ENCODE peak calls at places on chromosomes 12 and 14, in seven cellular contexts. G is fibroblast of pulmonary artery, H is fibroblast of mammary gland, X is mammary epithelial cell, Y is pancreas, I is choroid plexus epithelial cell, K is AG04450. O is an unnamed sample.

GRCh38 chr12:122001379-122002209 is 20.1 kb upstream of the BCL7A start:
- DNase-seq in H (no peak), K (no peak), G (no peak), X (peak), Y (no peak), I (no peak), O (no peak)

GRCh38 chr14:74973003-74973614 is 17.7 kb upstream of the PGF start:
- DNase-seq in Y (no peak), G (peak), K (no peak), X (no peak), H (peak), I (peak), O (no peak)

GRCh38 chr12:105084251-105085250 is at the start of gene ALDH1L2:
- DNase-seq in K (peak), G (peak), Y (peak), H (peak), X (peak), I (peak), O (no peak)

GRCh38 chr12:25051583-25052190 is 102.8 kb upstream of the BCAT1 start:
- DNase-seq in Y (no peak), G (no peak), H (no peak), X (no peak), K (no peak), I (no peak), O (no peak)

GRCh38 chr14:103742499-103743255 is 27.1 kb downstream of the ZFYVE21 start:
- DNase-seq in K (no peak), G (no peak), H (no peak), I (no peak), Y (no peak), X (no peak), O (peak)

GRCh38 chr12:112992541-112993398 is 14.5 kb downstream of the OAS2 start:
- DNase-seq in X (peak), H (peak), Y (no peak), I (peak), G (peak), K (peak), O (no peak)

GRCh38 chr12:131279281-131279921 is 325.7 kb downstream of the ADGRD1 start:
- DNase-seq in G (no peak), I (no peak), H (no peak), X (no peak), Y (no peak), K (no peak), O (no peak)

GRCh38 chr12:49903700-49904423 is at the start of gene FAIM2:
- DNase-seq in K (peak), H (peak), Y (peak), I (peak), G (peak), X (no peak), O (no peak)

GRCh38 chr12:106780010-106780625 is 5.6 kb downstream of the RIC8B start:
- DNase-seq in G (peak), I (no peak), Y (no peak), H (peak), X (peak), K (no peak), O (no peak)

GRCh38 chr12:98939350-98939749 is 294.3 kb downstream of the APAF1 start:
- DNase-seq in G (peak), K (no peak), X (peak), Y (no peak), I (peak), H (peak), O (peak)

GRCh38 chr14:69543341-69544249 is 31.1 kb downstream of the CCDC177 start:
- DNase-seq in G (peak), Y (no peak), I (peak), K (peak), H (peak), X (peak), O (no peak)

GRCh38 chr12:125167658-125168057 is 102.4 kb downstream of the AACS start:
- DNase-seq in Y (no peak), G (no peak), H (no peak), X (no peak), I (no peak), K (no peak), O (no peak)

GRCh38 chr12:49623142-49623899 is at the start of gene PRPF40B:
- DNase-seq in G (peak), Y (peak), H (peak), X (peak), I (peak), K (peak), O (no peak)

GRCh38 chr14:59371762-59372161 is 93.4 kb downstream of the GPR135 start:
- DNase-seq in G (no peak), X (no peak), I (peak), H (no peak), K (no peak), Y (no peak), O (no peak)

GRCh38 chr12:25155031-25155576 is 39.9 kb downstream of the DNAI7 start:
- DNase-seq in G (peak), I (peak), X (no peak), K (peak), H (peak), Y (no peak), O (no peak)

GRCh38 chr14:59360923-59361794 is 104.0 kb downstream of the GPR135 start:
- DNase-seq in H (peak), Y (peak), X (peak), I (peak), G (peak), K (peak), O (no peak)

GRCh38 chr14:90483551-90483950 is 86.7 kb downstream of the CALM1 start:
- DNase-seq in G (peak), K (no peak), X (no peak), Y (no peak), I (no peak), H (no peak), O (no peak)

GRCh38 chr14:32934891-32935633 is 3.6 kb upstream of the NPAS3 start:
- DNase-seq in H (no peak), Y (peak), I (peak), G (no peak), K (no peak), X (no peak), O (no peak)

GRCh38 chr12:60494249-60494648 is 898.4 kb downstream of the SLC16A7 start:
- DNase-seq in K (peak), G (peak), I (peak), H (peak), X (peak), Y (no peak), O (no peak)

GRCh38 chr14:53444677-53445312 is 291.7 kb upstream of the DDHD1 start:
- DNase-seq in X (peak), G (no peak), Y (no peak), I (no peak), H (no peak), K (no peak), O (no peak)

GRCh38 chr12:119061208-119061796 is 80.0 kb downstream of the SRRM4 start:
- DNase-seq in K (no peak), X (peak), G (peak), I (peak), H (peak), Y (peak), O (no peak)

GRCh38 chr14:106738075-106738474 is 1211.7 kb downstream of the TMEM121 start:
- DNase-seq in H (no peak), X (no peak), Y (no peak), I (no peak), K (no peak), G (no peak), O (no peak)

GRCh38 chr14:96173646-96174475 is 30.8 kb upstream of the BDKRB2 start:
- DNase-seq in Y (no peak), I (no peak), K (no peak), G (no peak), X (no peak), H (no peak), O (no peak)

GRCh38 chr12:115467531-115467930 is 783.6 kb upstream of the TBX3 start:
- DNase-seq in G (no peak), I (no peak), K (no peak), X (no peak), Y (no peak), H (no peak), O (no peak)

GRCh38 chr14:100440207-100440631 is 117.1 kb downstream of the SLC25A47 start:
- DNase-seq in G (peak), K (peak), I (peak), Y (peak), H (peak), X (peak), O (peak)

GRCh38 chr14:24032727-24033418 is 18.9 kb upstream of the CARMIL3 start:
- DNase-seq in G (peak), Y (no peak), K (no peak), X (peak), I (peak), H (peak), O (no peak)

GRCh38 chr12:104698871-104699270 is 242.1 kb downstream of the CHST11 start:
- DNase-seq in K (no peak), H (peak), Y (no peak), I (no peak), G (no peak), X (peak), O (no peak)

GRCh38 chr14:74583689-74584434 is 28.2 kb downstream of the LTBP2 start:
- DNase-seq in G (peak), K (peak), H (peak), I (peak), X (peak), Y (no peak), O (no peak)

GRCh38 chr12:53483225-53483978 is 15.9 kb downstream of the MAP3K12 start:
- DNase-seq in K (no peak), Y (no peak), I (no peak), H (no peak), G (no peak), X (no peak), O (no peak)

GRCh38 chr12:120261951-120262851 is 3.3 kb downstream of the PXN start:
- DNase-seq in K (no peak), H (no peak), G (no peak), I (peak), X (peak), Y (no peak), O (no peak)

GRCh38 chr14:35398095-35398584 is 6.4 kb downstream of the NFKBIA start:
- DNase-seq in I (no peak), Y (no peak), K (no peak), H (peak), X (no peak), G (peak), O (no peak)

GRCh38 chr12:54404061-54405004 is 14.7 kb downstream of the ITGA5 start:
- DNase-seq in I (peak), Y (peak), G (peak), H (peak), K (no peak), X (no peak), O (no peak)

GRCh38 chr12:76980196-76980595 is 85.2 kb downstream of the E2F7 start:
- DNase-seq in H (no peak), K (no peak), I (no peak), G (no peak), Y (no peak), X (no peak), O (no peak)

GRCh38 chr12:77847665-77848431 is 17.2 kb downstream of the NAV3 start:
- DNase-seq in K (peak), G (peak), H (peak), Y (no peak), I (peak), X (peak), O (peak)

GRCh38 chr12:115378296-115378695 is 694.3 kb upstream of the TBX3 start:
- DNase-seq in I (no peak), H (no peak), K (no peak), Y (no peak), G (no peak), X (no peak), O (no peak)

GRCh38 chr12:63826002-63826585 is 18.4 kb upstream of the SRGAP1 start:
- DNase-seq in K (peak), H (peak), I (peak), G (peak), Y (no peak), X (peak), O (no peak)

GRCh38 chr12:63820427-63820826 is 24.1 kb upstream of the SRGAP1 start:
- DNase-seq in I (no peak), G (no peak), H (no peak), Y (no peak), X (no peak), K (no peak), O (no peak)

GRCh38 chr12:63823040-63823439 is 21.5 kb upstream of the SRGAP1 start:
- DNase-seq in H (no peak), G (no peak), K (no peak), X (no peak), I (no peak), Y (no peak), O (no peak)

GRCh38 chr12:63822352-63822751 is 22.1 kb upstream of the SRGAP1 start:
- DNase-seq in H (peak), I (peak), K (peak), X (peak), Y (no peak), G (peak), O (no peak)

GRCh38 chr12:63821781-63822251 is 22.7 kb upstream of the SRGAP1 start:
- DNase-seq in X (peak), G (no peak), K (no peak), H (peak), Y (peak), I (peak), O (no peak)
- H3K4me3 ChIP-seq in X (peak), G (peak), K (peak), H (peak), Y (peak), I (peak), O (peak)

GRCh38 chr14:105482486-105483110 is 4.1 kb upstream of the CRIP1 start:
- DNase-seq in G (no peak), H (no peak), K (no peak), Y (no peak), I (no peak), X (no peak), O (no peak)

GRCh38 chr14:105480165-105480564 is 5.5 kb downstream of the CRIP2 start:
- DNase-seq in H (no peak), K (no peak), Y (no peak), I (no peak), X (no peak), G (no peak), O (no peak)

GRCh38 chr14:105483300-105484068 is 3.2 kb upstream of the CRIP1 start:
- DNase-seq in X (no peak), K (no peak), H (no peak), G (no peak), Y (no peak), I (no peak), O (no peak)

GRCh38 chr14:105480807-105481801 is 5.6 kb upstream of the CRIP1 start:
- DNase-seq in H (peak), K (peak), G (peak), I (peak), X (peak), Y (peak), O (peak)

DNA sequence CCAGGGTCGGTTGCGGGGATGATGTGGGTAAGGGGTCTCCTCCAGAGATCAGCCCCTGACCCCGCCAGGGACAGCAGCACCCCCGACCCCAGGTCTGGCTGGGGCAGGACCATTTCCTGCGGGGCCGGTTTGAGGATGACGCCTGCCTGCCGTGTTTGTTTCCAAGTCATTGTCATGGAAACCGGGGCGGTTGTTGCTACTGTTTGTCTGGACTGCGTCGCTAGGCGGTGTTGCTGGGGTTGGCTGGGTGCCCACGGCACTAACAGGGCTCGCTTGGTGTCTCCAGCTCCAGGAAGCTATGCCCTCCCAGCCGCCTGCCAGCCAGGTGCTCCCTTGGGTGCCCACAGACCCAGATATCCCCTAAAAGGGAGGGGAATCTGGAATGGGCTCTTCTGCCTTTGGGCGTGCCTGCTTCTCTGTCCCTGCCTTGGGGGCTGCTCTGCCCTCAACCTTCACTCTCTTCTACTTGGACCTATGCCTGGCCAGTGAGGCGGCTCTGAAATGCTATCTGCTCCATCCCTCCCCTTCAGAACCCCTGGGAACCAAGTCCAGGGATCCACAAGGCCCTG is 4.7 kb upstream of the CRIP1 start:
- DNase-seq in H (peak), K (peak), G (peak), I (peak), Y (peak), X (peak), O (peak)
- TF ChIP-seq CTCF in H (no peak), K (peak), G (peak), I (peak), Y (no peak), X (peak), O (peak)

GRCh38 chr14:30445394-30445793 is 113.6 kb upstream of the G2E3 start:
- DNase-seq in Y (no peak), G (no peak), X (no peak), I (no peak), K (no peak), H (no peak), O (no peak)
- H3K4me3 ChIP-seq in Y (no peak), G (no peak), X (no peak), I (no peak), K (no peak), H (no peak), O (no peak)

GRCh38 chr14:88271205-88271604 is 51.9 kb downstream of the KCNK10 start:
- DNase-seq in I (no peak), H (no peak), K (no peak), G (no peak), X (no peak), Y (no peak), O (no peak)
- TF ChIP-seq CTCF in I (no peak), H (no peak), K (no peak), G (no peak), X (no peak), Y (no peak), O (no peak)

GRCh38 chr12:92927055-92927435 is 2.0 kb downstream of the EEA1 start:
- DNase-seq in G (peak), I (peak), X (peak), Y (no peak), K (no peak), H (peak), O (no peak)
- H3K4me3 ChIP-seq in G (peak), I (peak), X (peak), Y (peak), K (peak), H (peak), O (peak)

GRCh38 chr12:9751204-9752144 is 9.2 kb downstream of the CD69 start:
- DNase-seq in G (peak), X (peak), Y (no peak), K (no peak), I (peak), H (peak), O (no peak)
- TF ChIP-seq CTCF in G (peak), X (peak), Y (no peak), K (peak), I (peak), H (peak), O (no peak)

DNA sequence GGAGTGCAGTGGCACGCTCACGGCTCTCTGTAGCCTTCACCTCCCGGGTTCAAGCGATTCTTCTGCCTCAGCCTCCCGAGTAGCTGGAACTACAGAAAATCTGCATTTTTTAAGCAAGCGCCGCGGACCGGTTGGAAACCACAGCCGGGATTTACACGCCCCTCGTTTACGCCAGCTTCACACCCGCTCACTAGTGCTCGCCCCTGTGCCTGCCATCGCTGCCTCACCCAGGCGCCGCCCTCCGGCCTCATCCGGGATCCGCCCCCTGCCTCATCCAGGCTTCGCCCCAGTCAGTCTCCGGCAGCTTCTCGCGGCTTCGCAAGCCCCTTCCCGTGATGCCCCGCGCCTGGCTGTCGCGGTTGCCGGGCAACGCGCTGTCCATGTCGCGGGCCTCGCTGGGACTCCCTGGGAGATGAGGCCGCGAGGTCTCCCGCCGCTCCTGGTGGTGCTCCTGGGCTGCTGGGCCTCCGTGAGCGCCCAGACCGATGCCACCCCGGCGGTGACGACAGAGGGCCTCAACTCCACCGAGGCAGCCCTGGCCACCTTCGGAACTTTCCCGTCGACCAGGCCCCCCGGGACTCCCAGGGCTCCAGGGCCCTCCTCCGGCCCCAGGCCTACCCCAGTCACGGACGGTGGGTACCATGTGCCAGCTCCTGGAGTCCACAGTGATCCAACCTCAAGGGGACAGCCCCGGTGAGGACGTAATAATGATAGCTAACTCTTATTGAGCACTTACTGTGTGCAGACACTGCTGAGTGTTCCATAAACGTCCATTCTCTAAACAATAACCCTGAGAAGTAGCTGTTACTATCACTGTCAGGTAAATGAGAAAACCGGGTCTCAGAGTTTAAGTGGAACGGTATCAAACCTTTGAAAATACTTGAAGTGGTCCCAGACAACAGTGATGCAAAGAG is at the start of gene TCTN1:
- DNase-seq in G (peak), H (peak), K (peak), X (peak), Y (peak), I (peak), O (peak)
- H3K4me3 ChIP-seq in G (peak), H (peak), K (peak), X (peak), Y (peak), I (peak), O (peak)

GRCh38 chr14:61196792-61197191 is 84.3 kb downstream of the TMEM30B start:
- DNase-seq in K (no peak), I (peak), H (no peak), G (peak), X (peak), Y (no peak), O (no peak)

GRCh38 chr14:61192970-61193369 is 88.2 kb downstream of the TMEM30B start:
- DNase-seq in G (no peak), X (no peak), I (no peak), H (peak), Y (no peak), K (no peak), O (no peak)

GRCh38 chr14:61197416-61197815 is 83.7 kb downstream of the TMEM30B start:
- DNase-seq in K (no peak), H (no peak), G (no peak), X (no peak), Y (no peak), I (no peak), O (no peak)

GRCh38 chr14:61193471-61193870 is 87.7 kb downstream of the TMEM30B start:
- DNase-seq in K (no peak), Y (no peak), X (no peak), I (no peak), H (no peak), G (no peak), O (no peak)

DNA sequence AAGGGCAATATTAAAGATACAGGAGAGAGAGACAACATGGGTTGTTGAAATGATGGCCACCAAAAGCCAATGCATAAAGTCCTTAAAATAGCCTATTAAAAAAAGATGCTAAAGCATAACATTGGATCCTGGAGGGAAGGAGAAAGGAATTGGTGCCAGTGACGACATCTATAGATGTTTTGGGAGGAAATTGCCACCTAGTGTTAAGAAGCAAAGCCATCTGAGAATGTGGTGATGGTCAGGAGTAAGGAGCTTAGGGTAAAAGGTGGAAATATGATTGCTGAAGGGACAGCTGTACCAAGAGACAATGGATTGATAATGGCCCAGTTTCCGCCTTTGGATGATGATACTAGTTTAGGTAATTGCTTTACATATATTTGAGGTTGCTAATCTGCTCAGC is 85.1 kb downstream of the TMEM30B start:
- DNase-seq in I (no peak), G (peak), K (no peak), H (no peak), X (no peak), Y (no peak), O (no peak)
- TF ChIP-seq CTCF in I (peak), G (peak), K (no peak), H (peak), X (peak), Y (no peak), O (no peak)

GRCh38 chr12:123433615-123434014 is 2.9 kb downstream of the RILPL2 start:
- DNase-seq in K (no peak), X (no peak), H (no peak), G (no peak), Y (no peak), I (no peak), O (no peak)
- H3K4me3 ChIP-seq in K (no peak), X (no peak), H (no peak), G (no peak), Y (no peak), I (no peak), O (no peak)

O was measured in retinal pigment epithelial cell.